ENCODE peak calls at places on chromosomes 13 and 19, in four cellular contexts. E, L, S and I are unnamed samples. For H3K4me1, the result is how much of the 10 kb centered on the place peaks cover.

GRCh38 chr19:9597027-9597426 is 12.7 kb upstream of the ZNF121 start:
- DNase-seq in E (peak), L (no peak), S (peak), I (peak)

GRCh38 chr19:23789246-23789645 is 30.6 kb upstream of the ZNF681 start:
- DNase-seq in E (no peak), L (no peak), S (no peak), I (no peak)

GRCh38 chr13:110661256-110661655 is 44.7 kb downstream of the CARS2 start:
- DNase-seq in L (no peak), S (no peak), E (peak), I (no peak)

GRCh38 chr13:29754486-29754806 is 96.0 kb downstream of the UBL3 start:
- DNase-seq in S (peak), E (peak), L (peak), I (peak)

GRCh38 chr13:26973946-26974345 is 197.7 kb downstream of the USP12 start:
- DNase-seq in E (no peak), L (no peak), S (no peak), I (no peak)

GRCh38 chr13:106418556-106418955 is 116.9 kb downstream of the EFNB2 start:
- DNase-seq in S (no peak), E (peak), L (no peak), I (peak)

GRCh38 chr19:43595605-43595998 is 332 bp downstream of the IRGQ start:
- DNase-seq in S (no peak), E (no peak), L (no peak), I (no peak)

GRCh38 chr13:20489185-20489820 is 36.4 kb downstream of the CRYL1 start:
- DNase-seq in L (peak), E (no peak), S (peak), I (peak)

GRCh38 chr19:21612403-21612872 is 107.0 kb downstream of the ZNF429 start:
- DNase-seq in E (no peak), L (no peak), S (no peak), I (no peak)

GRCh38 chr19:6761053-6761676 is 6.1 kb downstream of the SH2D3A start:
- DNase-seq in E (no peak), S (no peak), L (no peak), I (no peak)

GRCh38 chr19:38718747-38719543 is 25.3 kb downstream of the CAPN12 start:
- DNase-seq in L (no peak), S (peak), E (peak), I (peak)

GRCh38 chr13:18232298-18232993 is 949.2 kb downstream of the TUBA3C start:
- DNase-seq in S (no peak), L (no peak), E (no peak), I (no peak)

GRCh38 chr19:3673506-3674439 is 26.5 kb downstream of the PIP5K1C start:
- DNase-seq in E (no peak), L (no peak), S (no peak), I (no peak)

GRCh38 chr19:10565028-10565566 is 713 bp downstream of the KRI1 start:
- DNase-seq in L (peak), S (peak), E (no peak), I (peak)

GRCh38 chr13:92806215-92806614 is 420.4 kb upstream of the GPC6 start:
- DNase-seq in E (peak), S (peak), L (no peak), I (peak)

GRCh38 chr19:6048808-6049405 is 61.4 kb downstream of the RFX2 start:
- DNase-seq in L (peak), E (no peak), S (peak), I (peak)

GRCh38 chr13:53743906-53744305 is 715.3 kb downstream of the OLFM4 start:
- DNase-seq in E (no peak), L (no peak), S (no peak), I (no peak)

GRCh38 chr13:49225358-49226042 is 5.4 kb downstream of the MLNR start:
- DNase-seq in E (no peak), S (no peak), L (no peak), I (no peak)

GRCh38 chr13:34308725-34309124 is 490.8 kb downstream of the RFC3 start:
- DNase-seq in S (peak), E (peak), L (no peak), I (peak)

GRCh38 chr13:95643009-95643408 is 1.5 kb downstream of the DZIP1 start:
- DNase-seq in S (peak), E (no peak), L (no peak), I (peak)

GRCh38 chr13:88086577-88086976 is 415.4 kb downstream of the SLITRK5 start:
- DNase-seq in E (peak), L (no peak), S (peak), I (no peak)

GRCh38 chr19:4851551-4852290 is 15.7 kb downstream of the PLIN3 start:
- DNase-seq in E (no peak), L (peak), S (peak), I (peak)

GRCh38 chr13:59452189-59452588 is 711.5 kb downstream of the DIAPH3 start:
- DNase-seq in S (no peak), L (no peak), E (no peak), I (no peak)

GRCh38 chr13:89925107-89925506 is 1422.4 kb upstream of the MIR17HG start:
- DNase-seq in L (peak), S (peak), E (peak), I (no peak)

GRCh38 chr19:53538378-53539109 is 599 bp downstream of the ZNF331 start:
- DNase-seq in E (no peak), L (no peak), S (no peak), I (no peak)

GRCh38 chr19:53537126-53537522 is 821 bp upstream of the ZNF331 start:
- DNase-seq in E (no peak), S (no peak), L (no peak), I (no peak)

GRCh38 chr19:53536223-53536543 is 1.8 kb upstream of the ZNF331 start:
- DNase-seq in S (no peak), E (no peak), L (no peak), I (no peak)

GRCh38 chr19:53540091-53540490 is 2.1 kb downstream of the ZNF331 start:
- DNase-seq in E (no peak), S (no peak), L (no peak), I (no peak)

DNA sequence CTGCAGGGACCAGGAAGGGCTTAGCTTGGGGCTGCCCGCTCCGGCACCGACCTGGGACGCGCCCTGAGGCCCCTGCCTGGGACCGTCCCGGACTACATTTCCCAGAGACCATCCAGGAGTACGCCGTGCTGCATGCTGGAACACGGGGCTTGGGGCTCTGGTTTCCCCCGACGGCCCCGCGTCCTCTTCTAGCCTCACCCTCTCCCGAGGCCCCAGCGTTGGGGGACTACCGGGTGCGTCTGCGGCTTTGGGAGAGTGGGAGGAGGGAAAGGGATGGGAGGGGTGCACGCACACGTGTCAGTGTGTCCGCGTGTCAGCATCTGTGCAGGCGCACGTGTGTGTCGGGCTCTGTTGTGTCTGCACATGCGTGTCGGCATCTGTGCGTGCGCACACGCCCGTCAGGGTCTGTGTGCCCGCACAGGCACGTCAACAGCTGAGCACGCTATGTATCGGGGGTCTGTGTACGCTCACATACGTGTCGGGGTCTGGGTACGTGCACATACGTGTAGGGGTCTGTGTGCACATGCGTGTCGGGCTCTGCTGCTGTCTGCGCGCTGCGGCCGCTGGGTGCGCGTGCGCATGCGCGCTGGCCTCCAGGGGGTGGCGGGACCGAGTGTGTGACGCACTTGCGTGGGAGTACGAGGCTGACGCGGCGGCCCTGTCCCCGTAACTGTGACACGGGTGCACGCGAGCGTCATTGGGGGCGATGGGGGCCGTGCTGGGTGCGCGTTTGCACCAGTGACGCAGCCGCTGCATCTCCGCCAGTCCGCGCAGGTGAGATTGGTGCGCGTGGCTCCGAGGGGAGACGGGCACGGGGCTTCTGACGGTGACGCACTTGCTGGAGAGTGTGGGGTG is at the start of gene ZNF331:
- DNase-seq in L (peak), E (peak), S (peak), I (peak)
- H3K9ac ChIP-seq in L (peak), E (peak), S (peak), I (peak)

DNA sequence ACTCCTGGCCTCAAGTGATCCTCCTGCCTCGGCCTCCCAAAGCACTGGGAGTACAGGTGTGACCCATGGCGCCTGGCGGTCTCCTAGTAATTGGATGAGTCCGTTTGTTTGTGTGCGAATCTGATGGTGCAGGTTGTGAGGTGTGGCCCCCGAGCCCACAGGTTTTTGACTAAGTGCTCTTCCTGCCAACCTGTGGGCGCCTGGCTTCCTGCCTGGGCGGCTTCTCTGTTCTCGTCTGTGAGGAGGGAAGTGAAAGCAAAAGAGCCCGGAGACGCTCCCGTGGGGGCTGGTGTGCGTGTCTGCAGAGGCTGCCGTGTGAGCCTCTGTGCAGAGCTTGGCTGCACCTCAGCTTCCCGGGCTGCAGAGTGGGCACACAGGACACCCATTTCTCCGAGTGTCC is 10.0 kb downstream of the ARHGAP45 start:
- DNase-seq in E (no peak), S (no peak), L (no peak), I (no peak)
- H3K4me3 ChIP-seq in E (no peak), S (peak), L (no peak), I (no peak)

GRCh38 chr19:18798384-18799352 is 7.6 kb upstream of the COMP start:
- DNase-seq in L (no peak), S (no peak), E (no peak), I (no peak)
- H3K4me1 ChIP-seq in L (under half), S (under half), E (under half), I (under half)

GRCh38 chr13:24097667-24098066 is 62.9 kb upstream of the SPATA13 start:
- DNase-seq in S (no peak), E (no peak), L (no peak), I (no peak)
- H3K9ac ChIP-seq in S (no peak), E (no peak), L (no peak), I (no peak)

GRCh38 chr13:100230813-100231575 is 142.1 kb downstream of the PCCA start:
- DNase-seq in E (no peak), L (no peak), S (no peak), I (no peak)
- H3K4me3 ChIP-seq in E (no peak), L (no peak), S (no peak), I (no peak)

DNA sequence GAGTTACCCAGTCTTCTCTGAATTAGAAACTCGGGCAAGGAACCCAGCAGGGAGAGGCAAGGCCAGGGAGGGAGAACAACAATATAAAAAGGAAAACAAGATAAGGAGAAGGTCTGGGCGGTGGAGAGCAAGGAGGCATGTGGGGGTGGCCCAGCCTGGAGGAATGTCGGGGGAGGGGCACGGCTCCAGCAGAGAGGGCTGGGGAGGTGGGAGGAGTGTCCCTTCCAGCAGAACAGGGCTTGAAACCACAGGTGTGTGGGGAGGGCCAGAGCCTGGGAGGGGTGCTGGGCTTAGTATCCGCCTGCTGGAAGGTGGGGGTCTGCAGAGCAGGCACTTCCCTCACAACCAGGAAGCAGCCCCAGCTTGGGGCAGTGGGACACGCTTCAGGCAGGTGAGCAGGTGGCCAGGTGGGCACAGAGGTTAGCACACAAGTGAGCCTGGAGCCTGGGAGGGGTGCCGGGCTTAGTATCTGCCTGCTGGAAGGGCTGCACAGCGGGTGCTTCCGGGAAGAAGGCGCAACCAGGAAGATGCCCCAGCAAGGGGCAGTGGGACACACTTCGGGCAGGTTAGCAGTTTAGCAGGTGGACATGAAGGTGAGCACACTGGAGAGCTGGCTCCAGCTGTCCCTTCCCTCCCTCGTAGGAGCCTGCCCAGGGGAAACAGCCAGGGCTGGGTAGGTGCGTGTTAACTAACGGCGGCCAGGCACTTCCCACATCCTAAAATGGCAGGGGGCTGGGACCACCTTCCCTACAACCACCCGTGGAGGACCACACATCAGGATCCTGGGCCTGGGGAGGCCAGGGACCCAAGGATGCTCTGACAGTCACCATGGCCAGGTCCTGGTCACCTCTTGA is 3.1 kb downstream of the GAS6 start:
- DNase-seq in S (no peak), E (no peak), L (no peak), I (peak)
- H3K4me1 ChIP-seq in S (under half), E (under half), L (under half), I (under half)